ENCODE peak calls at places on chromosomes 1 and 21, in four cellular contexts. Y, R, O and K are unnamed samples.

GRCh38 chr1:205939690-205940330 is 3.4 kb downstream of the SLC26A9 start:
- DNase-seq in Y (no peak), R (no peak), O (no peak), K (no peak)

GRCh38 chr1:219185486-219186117 is 11.9 kb downstream of the LYPLAL1 start:
- DNase-seq in Y (no peak), R (no peak), O (no peak), K (peak; percentile 55)

GRCh38 chr1:39895096-39895495 is 6.6 kb downstream of the MYCL start:
- DNase-seq in Y (no peak), R (no peak), O (no peak), K (no peak)

GRCh38 chr1:201222125-201222524 is 31.5 kb downstream of the IGFN1 start:
- DNase-seq in Y (no peak), R (no peak), O (no peak), K (no peak)

GRCh38 chr1:53562983-53563379 is 103.8 kb downstream of the DMRTB1 start:
- DNase-seq in Y (no peak), R (no peak), O (no peak), K (no peak)

GRCh38 chr21:26717146-26717739 is 128.0 kb downstream of the ADAMTS1 start:
- DNase-seq in Y (no peak), R (peak; percentile 52), O (peak; percentile 12), K (peak; percentile 31)

GRCh38 chr1:235984041-235984820 is 80.7 kb downstream of the NID1 start:
- DNase-seq in Y (no peak), R (peak; percentile 90), O (peak; percentile 86), K (peak; percentile 85)

GRCh38 chr1:234289538-234290305 is 83.5 kb upstream of the COA6 start:
- DNase-seq in Y (no peak), R (no peak), O (no peak), K (no peak)

GRCh38 chr1:39491146-39491921 is at the start of gene BMP8A:
- DNase-seq in Y (no peak), R (peak; percentile 33), O (no peak), K (no peak)

GRCh38 chr21:45615145-45615711 is 28.3 kb upstream of the PCBP3 start:
- DNase-seq in Y (no peak), R (peak; percentile 41), O (no peak), K (peak; percentile 80)

GRCh38 chr1:210457566-210457965 is 128.9 kb downstream of the HHAT start:
- DNase-seq in Y (no peak), R (no peak), O (no peak), K (no peak)

GRCh38 chr1:33897092-33897725 is 33.3 kb downstream of the HMGB4 start:
- DNase-seq in Y (no peak), R (no peak), O (no peak), K (peak; percentile 41)

GRCh38 chr1:12244585-12244984 is 14.8 kb downstream of the VPS13D start:
- DNase-seq in Y (no peak), R (no peak), O (no peak), K (no peak)

GRCh38 chr21:34892196-34892595 is 156.9 kb downstream of the RUNX1 start:
- DNase-seq in Y (no peak), R (no peak), O (no peak), K (no peak)

GRCh38 chr1:220430059-220430458 is 97.9 kb upstream of the MARK1 start:
- DNase-seq in Y (no peak), R (peak; percentile 7), O (no peak), K (no peak)

GRCh38 chr1:206693029-206693428 is 8.3 kb downstream of the MAPKAPK2 start:
- DNase-seq in Y (no peak), R (peak; percentile 74), O (peak; percentile 84), K (peak; percentile 88)

GRCh38 chr1:2312196-2312588 is 79.2 kb downstream of the MORN1 start:
- DNase-seq in Y (no peak), R (no peak), O (no peak), K (no peak)